ENCODE peak calls at places on chromosomes 13 and 19, in five cellular contexts. One of them, this sample, is unnamed.
A peak's percentile ranks its signal among the peaks of the same experiment; 100 is the strongest.

GRCh38 chr13:86856996-86857395 is 814.2 kb upstream of the SLITRK5 start:
- DNase-seq in ovary: no peak
- DNase-seq in tibial nerve: no peak
- DNase-seq in prostate gland: no peak
- DNase-seq in A549: no peak
- DNase-seq in this sample: no peak

GRCh38 chr19:57935731-57936130 is 529 bp upstream of the ZNF418 start:
- DNase-seq in ovary: no peak
- DNase-seq in tibial nerve: no peak
- DNase-seq in prostate gland: no peak
- DNase-seq in A549: no peak
- DNase-seq in this sample: no peak

GRCh38 chr19:56312787-56313343 is 1.8 kb downstream of the ZSCAN5A start:
- DNase-seq in ovary: no peak
- DNase-seq in tibial nerve: no peak
- DNase-seq in prostate gland: no peak
- DNase-seq in A549: no peak
- DNase-seq in this sample: no peak

GRCh38 chr19:54158812-54159351 is 639 bp downstream of the LENG1 start:
- DNase-seq in ovary: no peak
- DNase-seq in tibial nerve: no peak
- DNase-seq in prostate gland: no peak
- DNase-seq in A549: peak; percentile 28
- DNase-seq in this sample: no peak

GRCh38 chr19:28843771-28844492 is 369.0 kb downstream of the UQCRFS1 start:
- DNase-seq in ovary: no peak
- DNase-seq in tibial nerve: no peak
- DNase-seq in prostate gland: no peak
- DNase-seq in A549: no peak
- DNase-seq in this sample: no peak

GRCh38 chr13:96011291-96011875 is 41.8 kb downstream of the UGGT2 start:
- DNase-seq in ovary: no peak
- DNase-seq in tibial nerve: no peak
- DNase-seq in prostate gland: no peak
- DNase-seq in A549: no peak
- DNase-seq in this sample: no peak

GRCh38 chr13:43786766-43787517 is at the start of gene ENOX1:
- DNase-seq in ovary: peak; percentile 88
- DNase-seq in tibial nerve: no peak
- DNase-seq in prostate gland: peak; percentile 62
- DNase-seq in A549: peak; percentile 13
- DNase-seq in this sample: peak; percentile 84

GRCh38 chr13:51831519-51831918 is 13.5 kb downstream of the TMEM272 start:
- DNase-seq in ovary: no peak
- DNase-seq in tibial nerve: no peak
- DNase-seq in prostate gland: no peak
- DNase-seq in A549: no peak
- DNase-seq in this sample: no peak

GRCh38 chr19:40419066-40419612 is 6.0 kb upstream of the PRX start:
- DNase-seq in ovary: no peak
- DNase-seq in tibial nerve: no peak
- DNase-seq in prostate gland: no peak
- DNase-seq in A549: no peak
- DNase-seq in this sample: no peak

GRCh38 chr13:46388308-46388707 is 1.3 kb upstream of the RUBCNL start:
- DNase-seq in ovary: no peak
- DNase-seq in tibial nerve: no peak
- DNase-seq in prostate gland: no peak
- DNase-seq in A549: no peak
- DNase-seq in this sample: no peak

GRCh38 chr13:85665286-85665685 is 133.9 kb downstream of the SLITRK6 start:
- DNase-seq in ovary: no peak
- DNase-seq in tibial nerve: no peak
- DNase-seq in prostate gland: no peak
- DNase-seq in A549: no peak
- DNase-seq in this sample: no peak

GRCh38 chr13:94612050-94612449 is 10.4 kb downstream of the GPR180 start:
- DNase-seq in ovary: no peak
- DNase-seq in tibial nerve: no peak
- DNase-seq in prostate gland: no peak
- DNase-seq in A549: no peak
- DNase-seq in this sample: no peak

GRCh38 chr19:9566729-9567128 is 17.6 kb downstream of the ZNF121 start:
- DNase-seq in ovary: no peak
- DNase-seq in tibial nerve: no peak
- DNase-seq in prostate gland: no peak
- DNase-seq in A549: no peak
- DNase-seq in this sample: no peak

GRCh38 chr19:46773018-46773399 is 15.4 kb downstream of the SLC1A5 start:
- DNase-seq in ovary: no peak
- DNase-seq in tibial nerve: no peak
- DNase-seq in prostate gland: no peak
- DNase-seq in A549: no peak
- DNase-seq in this sample: no peak

GRCh38 chr13:95793018-95793555 is 116.1 kb downstream of the DNAJC3 start:
- DNase-seq in ovary: no peak
- DNase-seq in tibial nerve: no peak
- DNase-seq in prostate gland: no peak
- DNase-seq in A549: no peak
- DNase-seq in this sample: no peak

GRCh38 chr19:8001995-8002849 is 3.2 kb downstream of the ELAVL1 start:
- DNase-seq in ovary: peak; percentile 91
- DNase-seq in tibial nerve: peak; percentile 63
- DNase-seq in prostate gland: peak; percentile 65
- DNase-seq in A549: peak; percentile 55
- DNase-seq in this sample: peak; percentile 88

GRCh38 chr19:28483197-28483596 is 729.8 kb downstream of the UQCRFS1 start:
- DNase-seq in ovary: no peak
- DNase-seq in tibial nerve: no peak
- DNase-seq in prostate gland: no peak
- DNase-seq in A549: no peak
- DNase-seq in this sample: no peak

GRCh38 chr19:55179570-55180484 is at the start of gene SYT5:
- DNase-seq in ovary: peak; percentile 54
- DNase-seq in tibial nerve: no peak
- DNase-seq in prostate gland: no peak
- DNase-seq in A549: peak; percentile 76
- DNase-seq in this sample: peak; percentile 43

GRCh38 chr19:11347546-11347945 is 1.2 kb downstream of the CCDC159 start:
- DNase-seq in ovary: no peak
- DNase-seq in tibial nerve: no peak
- DNase-seq in prostate gland: no peak
- DNase-seq in A549: no peak
- DNase-seq in this sample: no peak

GRCh38 chr13:93080166-93080565 is 146.4 kb upstream of the GPC6 start:
- DNase-seq in ovary: no peak
- DNase-seq in tibial nerve: no peak
- DNase-seq in prostate gland: no peak
- DNase-seq in A549: no peak
- DNase-seq in this sample: no peak

GRCh38 chr13:100517706-100518105 is 70.9 kb downstream of the GGACT start:
- DNase-seq in ovary: no peak
- DNase-seq in tibial nerve: no peak
- DNase-seq in prostate gland: no peak
- DNase-seq in A549: no peak
- DNase-seq in this sample: no peak

GRCh38 chr13:36674337-36675212 is 755 bp downstream of the SERTM1 start:
- DNase-seq in ovary: no peak
- DNase-seq in tibial nerve: no peak
- DNase-seq in prostate gland: no peak
- DNase-seq in A549: no peak
- DNase-seq in this sample: no peak
- H3K4me3 ChIP-seq in ovary: peak overlapping the region; percentile 60
- H3K4me3 ChIP-seq in tibial nerve: no peak overlapping the region
- H3K4me3 ChIP-seq in prostate gland: peak overlapping the region; percentile 11
- H3K4me3 ChIP-seq in A549: no peak overlapping the region
- H3K4me3 ChIP-seq in this sample: peak overlapping the region; percentile 36

GRCh38 chr19:4742717-4743646 is 19.3 kb upstream of the DPP9 start:
- DNase-seq in ovary: no peak
- DNase-seq in tibial nerve: no peak
- DNase-seq in prostate gland: no peak
- DNase-seq in A549: no peak
- DNase-seq in this sample: peak; percentile 75
- TF ChIP-seq POLR2A in ovary: no peak
- TF ChIP-seq POLR2A in tibial nerve: no peak
- TF ChIP-seq POLR2A in prostate gland: no peak
- TF ChIP-seq POLR2A in A549: no peak
- TF ChIP-seq POLR2A in this sample: no peak

DNA sequence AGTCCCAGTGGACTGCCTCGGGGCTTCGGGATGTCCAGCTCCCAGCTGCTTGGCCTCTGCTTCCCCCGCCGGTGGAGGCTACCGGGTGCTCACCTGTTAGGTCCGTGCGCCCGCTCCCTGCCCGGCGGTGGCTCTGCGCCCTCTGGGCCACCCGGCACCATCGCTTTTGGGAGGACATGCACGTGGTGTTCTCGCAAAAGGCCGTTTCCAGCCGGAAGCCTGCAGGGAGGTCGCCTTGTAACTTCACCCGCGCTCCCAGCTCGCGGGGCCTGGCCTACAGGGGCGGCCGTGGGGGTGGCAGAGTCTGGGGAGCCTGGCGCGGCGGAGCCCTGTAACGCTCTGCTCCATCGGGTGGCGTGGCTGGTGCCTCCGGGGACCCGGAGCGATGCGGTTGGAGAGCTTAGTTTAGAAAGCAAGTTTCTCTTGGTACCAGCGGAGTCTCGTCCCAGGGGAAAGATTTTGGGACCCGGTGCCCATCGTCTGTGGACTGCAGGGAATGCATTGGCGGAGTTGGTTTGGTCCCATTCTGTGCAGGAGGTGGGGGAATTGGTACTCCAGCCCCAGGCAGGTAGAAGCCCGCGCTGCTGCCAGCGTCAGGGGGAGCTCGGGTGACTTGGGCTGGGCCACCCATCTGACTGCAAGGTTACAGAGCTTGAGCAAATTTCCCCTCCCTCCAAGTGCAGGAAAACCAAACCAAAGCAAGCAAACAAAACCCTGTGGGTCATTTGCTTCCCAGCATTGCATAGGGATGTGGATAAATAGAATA is 673 bp downstream of the SPATA13 start:
- DNase-seq in ovary: no peak
- DNase-seq in tibial nerve: no peak
- DNase-seq in prostate gland: peak; percentile 38
- DNase-seq in A549: no peak
- DNase-seq in this sample: peak; percentile 27
- H3K4me3 ChIP-seq in ovary: peak overlapping the region; percentile 75
- H3K4me3 ChIP-seq in tibial nerve: peak overlapping the region; percentile 97
- H3K4me3 ChIP-seq in prostate gland: peak overlapping the region; percentile 80
- H3K4me3 ChIP-seq in A549: peak overlapping the region; percentile 69
- H3K4me3 ChIP-seq in this sample: peak overlapping the region; percentile 69

DNA sequence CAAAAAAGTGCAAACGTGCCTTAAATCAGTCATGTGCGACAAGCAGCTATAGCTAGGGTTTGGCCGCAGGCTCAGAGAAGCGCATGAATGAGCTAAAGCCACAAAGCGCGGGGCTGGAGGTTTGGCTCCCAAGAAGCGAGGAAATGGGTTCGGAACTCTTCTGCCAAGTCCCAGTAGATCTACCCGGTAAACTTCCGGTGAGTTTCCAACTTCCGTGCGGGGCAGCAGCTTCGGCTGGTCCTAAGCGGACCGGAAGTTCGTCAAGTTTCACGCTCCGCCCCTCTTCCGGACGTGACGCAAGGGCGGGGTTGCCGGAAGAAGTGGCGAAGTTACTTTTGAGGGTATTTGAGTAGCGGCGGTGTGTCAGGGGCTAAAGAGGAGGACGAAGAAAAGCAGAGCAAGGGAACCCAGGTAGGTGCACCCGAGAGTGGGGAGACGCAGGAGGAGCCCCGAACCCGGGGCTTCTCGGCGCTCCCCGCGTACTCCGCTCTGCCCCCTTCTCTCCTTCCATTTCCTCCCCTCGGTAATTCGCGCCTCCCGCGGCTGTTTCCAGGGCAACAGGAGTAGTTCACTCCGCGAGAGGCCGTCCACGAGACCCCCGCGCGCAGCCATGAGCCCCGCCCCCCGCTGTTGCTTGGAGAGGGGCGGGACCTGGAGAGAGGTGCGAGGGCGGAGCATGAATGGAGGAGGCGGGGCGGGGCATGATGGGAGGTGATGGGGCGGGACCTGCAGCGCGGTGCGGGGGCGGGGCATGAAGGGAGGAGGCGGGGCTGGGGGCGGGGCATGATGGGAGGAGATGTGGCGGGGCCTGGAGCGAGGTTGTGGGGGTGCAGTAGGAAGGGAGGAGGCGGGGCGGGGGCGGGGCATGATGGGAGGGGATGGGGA is at the start of gene NR1H2:
- DNase-seq in ovary: peak; percentile 97
- DNase-seq in tibial nerve: peak; percentile 89
- DNase-seq in prostate gland: peak; percentile 97
- DNase-seq in A549: peak; percentile 97
- DNase-seq in this sample: peak; percentile 97
- TF ChIP-seq POLR2A in ovary: peak; percentile 93
- TF ChIP-seq POLR2A in tibial nerve: peak; percentile 75
- TF ChIP-seq POLR2A in prostate gland: peak; percentile 73
- TF ChIP-seq POLR2A in A549: peak; percentile 20
- TF ChIP-seq POLR2A in this sample: no peak

DNA sequence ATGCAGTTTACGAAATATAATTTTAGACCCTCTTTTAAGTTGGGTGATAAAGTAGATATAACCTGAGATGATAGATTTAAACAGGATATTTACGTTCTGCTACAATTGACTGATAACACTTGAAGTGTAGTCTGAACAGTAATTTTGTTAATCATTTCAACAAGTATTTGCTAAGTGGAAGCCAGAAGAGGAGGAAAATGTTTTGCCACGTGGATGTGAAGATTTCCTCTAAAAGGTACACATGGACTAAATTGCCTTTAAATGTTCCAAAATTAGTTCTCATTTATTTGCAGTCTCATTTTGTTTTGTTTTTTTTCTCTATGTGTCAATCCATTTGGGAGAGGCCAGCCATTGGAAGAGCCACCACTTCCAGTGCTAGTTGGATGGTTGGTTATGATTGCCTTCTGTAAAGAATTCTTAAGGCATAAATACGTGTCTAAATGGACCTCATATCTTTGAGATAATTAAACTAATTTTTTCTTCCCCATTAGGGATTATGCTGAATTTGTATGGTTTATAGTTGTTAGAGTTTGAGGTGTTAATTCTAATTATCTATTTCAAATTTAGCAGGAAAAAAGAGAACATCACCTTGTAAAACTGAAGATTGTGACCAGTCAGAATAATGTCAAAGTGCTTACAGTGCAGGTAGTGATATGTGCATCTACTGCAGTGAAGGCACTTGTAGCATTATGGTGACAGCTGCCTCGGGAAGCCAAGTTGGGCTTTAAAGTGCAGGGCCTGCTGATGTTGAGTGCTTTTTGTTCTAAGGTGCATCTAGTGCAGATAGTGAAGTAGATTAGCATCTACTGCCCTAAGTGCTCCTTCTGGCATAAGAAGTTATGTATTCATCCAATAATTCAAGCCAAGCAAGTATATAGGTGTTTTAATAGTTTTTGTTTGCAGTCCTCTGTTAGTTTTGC is 2.8 kb downstream of the MIR17HG start:
- DNase-seq in ovary: no peak
- DNase-seq in tibial nerve: no peak
- DNase-seq in prostate gland: no peak
- DNase-seq in A549: no peak
- DNase-seq in this sample: no peak
- H3K4me3 ChIP-seq in ovary: no peak overlapping the region
- H3K4me3 ChIP-seq in tibial nerve: no peak overlapping the region
- H3K4me3 ChIP-seq in prostate gland: no peak overlapping the region
- H3K4me3 ChIP-seq in A549: peak overlapping the region; percentile 97
- H3K4me3 ChIP-seq in this sample: no peak overlapping the region

This sample was measured in testis.